ENCODE peak calls at places on chromosomes 16 and 17, in seven cellular contexts. One of them, this sample, is unnamed.

GRCh38 chr16:22324787-22325597 is 27.8 kb downstream of the POLR3E start:
- DNase-seq in CD8-positive, alpha-beta T cell: no peak
- DNase-seq in Right ventricle myocardium superior: no peak
- DNase-seq in foreskin fibroblast: no peak
- DNase-seq in NB4: peak
- DNase-seq in left cardiac atrium: no peak
- DNase-seq in HS-5: no peak
- DNase-seq in this sample: no peak

GRCh38 chr16:50620646-50621451 is 60.3 kb downstream of the SNX20 start:
- DNase-seq in CD8-positive, alpha-beta T cell: no peak
- DNase-seq in Right ventricle myocardium superior: no peak
- DNase-seq in foreskin fibroblast: no peak
- DNase-seq in NB4: no peak
- DNase-seq in left cardiac atrium: no peak
- DNase-seq in HS-5: no peak
- DNase-seq in this sample: no peak

GRCh38 chr16:66270333-66270927 is 96.1 kb upstream of the CDH5 start:
- DNase-seq in CD8-positive, alpha-beta T cell: peak
- DNase-seq in Right ventricle myocardium superior: peak
- DNase-seq in foreskin fibroblast: peak
- DNase-seq in NB4: peak
- DNase-seq in left cardiac atrium: peak
- DNase-seq in HS-5: no peak
- DNase-seq in this sample: peak

GRCh38 chr17:74599531-74599939 is 7.5 kb upstream of the CD300LD start:
- DNase-seq in CD8-positive, alpha-beta T cell: no peak
- DNase-seq in Right ventricle myocardium superior: peak
- DNase-seq in foreskin fibroblast: no peak
- DNase-seq in NB4: peak
- DNase-seq in left cardiac atrium: no peak
- DNase-seq in HS-5: no peak
- DNase-seq in this sample: peak

GRCh38 chr16:4085405-4085970 is 30.8 kb downstream of the ADCY9 start:
- DNase-seq in CD8-positive, alpha-beta T cell: no peak
- DNase-seq in Right ventricle myocardium superior: no peak
- DNase-seq in foreskin fibroblast: no peak
- DNase-seq in NB4: no peak
- DNase-seq in left cardiac atrium: no peak
- DNase-seq in HS-5: no peak
- DNase-seq in this sample: no peak

GRCh38 chr16:28292731-28293588 is 635 bp downstream of the SBK1 start:
- DNase-seq in CD8-positive, alpha-beta T cell: no peak
- DNase-seq in Right ventricle myocardium superior: no peak
- DNase-seq in foreskin fibroblast: no peak
- DNase-seq in NB4: no peak
- DNase-seq in left cardiac atrium: no peak
- DNase-seq in HS-5: no peak
- DNase-seq in this sample: no peak

GRCh38 chr16:75244844-75245758 is 6.3 kb downstream of the BCAR1 start:
- DNase-seq in CD8-positive, alpha-beta T cell: no peak
- DNase-seq in Right ventricle myocardium superior: peak
- DNase-seq in foreskin fibroblast: peak
- DNase-seq in NB4: peak
- DNase-seq in left cardiac atrium: peak
- DNase-seq in HS-5: peak
- DNase-seq in this sample: peak

GRCh38 chr17:74042744-74043486 is 160.6 kb upstream of the RPL38 start:
- DNase-seq in CD8-positive, alpha-beta T cell: no peak
- DNase-seq in Right ventricle myocardium superior: no peak
- DNase-seq in foreskin fibroblast: peak
- DNase-seq in NB4: peak
- DNase-seq in left cardiac atrium: peak
- DNase-seq in HS-5: peak
- DNase-seq in this sample: no peak

GRCh38 chr17:38333635-38334295 is 10.0 kb downstream of the GPR179 start:
- DNase-seq in CD8-positive, alpha-beta T cell: peak
- DNase-seq in Right ventricle myocardium superior: no peak
- DNase-seq in foreskin fibroblast: peak
- DNase-seq in NB4: peak
- DNase-seq in left cardiac atrium: no peak
- DNase-seq in HS-5: no peak
- DNase-seq in this sample: no peak

GRCh38 chr17:28366605-28367004 is 1.6 kb upstream of the SEBOX start:
- DNase-seq in CD8-positive, alpha-beta T cell: no peak
- DNase-seq in Right ventricle myocardium superior: no peak
- DNase-seq in foreskin fibroblast: no peak
- DNase-seq in NB4: peak
- DNase-seq in left cardiac atrium: no peak
- DNase-seq in HS-5: no peak
- DNase-seq in this sample: no peak